ENCODE peak calls at places on chromosome 22, in ten cellular contexts. E is neural progenitor cell, Y is astrocyte, V is fibroblast of lung, D is colonic mucosa, C is IMR-90, Z is HepG2, F is endodermal cell, Q is GM23248, J is MM.1S. P is an unnamed sample.

GRCh38 chr22:39081557-39081956 is 4.5 kb downstream of the APOBEC3G start:
- DNase-seq in Z (no peak), Q (no peak), F (no peak), V (no peak), J (no peak), D (no peak), Y (no peak), E (no peak), C (no peak), P (no peak)

GRCh38 chr22:50530857-50531545 is 1.2 kb upstream of the TYMP start:
- DNase-seq in F (peak), Y (peak), Z (peak), E (peak), D (peak), Q (peak), V (peak), J (peak), C (peak), P (peak)

GRCh38 chr22:49942565-49943404 is 17.8 kb upstream of the PIM3 start:
- DNase-seq in J (no peak), Y (no peak), F (no peak), V (no peak), D (no peak), C (no peak), Z (peak), E (no peak), Q (no peak), P (no peak)

GRCh38 chr22:23591846-23592245 is 11.8 kb upstream of the IGLL1 start:
- DNase-seq in D (no peak), C (no peak), V (no peak), F (peak), J (no peak), Y (no peak), Z (no peak), Q (no peak), E (no peak), P (peak)

GRCh38 chr22:22702159-22702873 is 57.9 kb downstream of the GGTLC2 start:
- DNase-seq in D (peak), J (peak), C (no peak), F (peak), Q (no peak), Y (no peak), E (peak), Z (no peak), V (no peak), P (no peak)

GRCh38 chr22:22787805-22788459 is 99.7 kb upstream of the IGLL5 start:
- DNase-seq in Q (peak), D (peak), Y (no peak), C (peak), F (peak), E (peak), J (peak), Z (peak), V (peak), P (peak)

GRCh38 chr22:45938913-45939312 is 38.0 kb downstream of the WNT7B start:
- DNase-seq in C (no peak), J (no peak), F (no peak), Q (no peak), E (no peak), Z (no peak), Y (no peak), V (no peak), D (no peak), P (no peak)

GRCh38 chr22:45204751-45205623 is 35.7 kb downstream of the KIAA0930 start:
- DNase-seq in V (no peak), Y (no peak), Q (no peak), C (no peak), Z (no peak), E (no peak), J (no peak), F (peak), D (no peak), P (no peak)

GRCh38 chr22:33923660-33924246 is 3.5 kb upstream of the LARGE1 start:
- DNase-seq in E (peak), Z (peak), C (peak), F (peak), D (peak), V (peak), Q (peak), J (peak), Y (peak), P (no peak)

GRCh38 chr22:48071828-48072227 is 1309.4 kb downstream of the TBC1D22A start:
- DNase-seq in E (no peak), Y (no peak), Z (no peak), J (no peak), D (no peak), V (no peak), F (no peak), C (no peak), Q (no peak), P (no peak)

GRCh38 chr22:37053310-37054077 is 2.0 kb downstream of the KCTD17 start:
- DNase-seq in E (no peak), Q (peak), J (no peak), F (no peak), Z (no peak), C (no peak), Y (no peak), D (peak), V (no peak), P (no peak)

GRCh38 chr22:16601437-16602223 is 9.0 kb upstream of the CCT8L2 start:
- DNase-seq in E (no peak), D (no peak), F (no peak), J (no peak), C (no peak), Z (no peak), Y (no peak), Q (peak), V (no peak), P (no peak)

GRCh38 chr22:38284042-38284402 is 11.2 kb upstream of the TMEM184B start:
- DNase-seq in Z (peak), F (no peak), V (peak), E (no peak), C (peak), Y (peak), D (no peak), J (no peak), Q (peak), P (no peak)

GRCh38 chr22:20946991-20947390 is 20.1 kb upstream of the AIFM3 start:
- DNase-seq in V (no peak), F (no peak), D (no peak), Q (no peak), Z (no peak), J (no peak), C (no peak), E (no peak), Y (no peak), P (no peak)

GRCh38 chr22:20944042-20944441 is 23.0 kb upstream of the AIFM3 start:
- DNase-seq in Z (no peak), V (no peak), F (no peak), Q (no peak), C (no peak), Y (no peak), J (no peak), D (no peak), E (no peak), P (no peak)

GRCh38 chr22:20946080-20946986 is 20.7 kb upstream of the AIFM3 start:
- DNase-seq in F (no peak), E (no peak), J (no peak), Z (no peak), V (peak), Y (peak), Q (peak), C (peak), D (no peak), P (no peak)

GRCh38 chr22:20943104-20943933 is 23.7 kb upstream of the AIFM3 start:
- DNase-seq in J (no peak), D (no peak), V (no peak), F (no peak), Y (no peak), Q (no peak), E (no peak), Z (no peak), C (no peak), P (no peak)

DNA sequence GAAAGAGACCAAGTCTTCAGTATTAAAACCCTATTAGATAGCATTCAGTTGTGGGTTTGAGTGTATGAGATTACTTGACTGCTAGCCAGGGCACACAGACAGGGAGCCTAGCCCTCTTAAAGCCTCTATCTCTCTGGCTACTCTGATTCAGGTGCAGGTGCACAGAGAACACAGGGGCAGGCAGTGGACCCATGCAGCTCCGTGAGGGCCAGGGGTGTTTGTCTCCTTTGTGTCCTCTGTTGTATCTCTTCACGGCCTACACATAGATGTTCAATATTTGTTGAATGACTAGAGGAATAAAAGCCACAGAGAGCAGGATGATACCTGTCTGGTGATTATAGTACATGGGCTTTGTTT is 21.5 kb upstream of the AIFM3 start:
- DNase-seq in Y (no peak), E (no peak), D (no peak), C (no peak), F (no peak), J (no peak), V (no peak), Z (no peak), Q (no peak), P (peak)
- H3K4me3 ChIP-seq in Y (no peak), E (no peak), D (no peak), C (no peak), F (no peak), J (no peak), V (no peak), Z (no peak), Q (no peak), P (no peak)

DNA sequence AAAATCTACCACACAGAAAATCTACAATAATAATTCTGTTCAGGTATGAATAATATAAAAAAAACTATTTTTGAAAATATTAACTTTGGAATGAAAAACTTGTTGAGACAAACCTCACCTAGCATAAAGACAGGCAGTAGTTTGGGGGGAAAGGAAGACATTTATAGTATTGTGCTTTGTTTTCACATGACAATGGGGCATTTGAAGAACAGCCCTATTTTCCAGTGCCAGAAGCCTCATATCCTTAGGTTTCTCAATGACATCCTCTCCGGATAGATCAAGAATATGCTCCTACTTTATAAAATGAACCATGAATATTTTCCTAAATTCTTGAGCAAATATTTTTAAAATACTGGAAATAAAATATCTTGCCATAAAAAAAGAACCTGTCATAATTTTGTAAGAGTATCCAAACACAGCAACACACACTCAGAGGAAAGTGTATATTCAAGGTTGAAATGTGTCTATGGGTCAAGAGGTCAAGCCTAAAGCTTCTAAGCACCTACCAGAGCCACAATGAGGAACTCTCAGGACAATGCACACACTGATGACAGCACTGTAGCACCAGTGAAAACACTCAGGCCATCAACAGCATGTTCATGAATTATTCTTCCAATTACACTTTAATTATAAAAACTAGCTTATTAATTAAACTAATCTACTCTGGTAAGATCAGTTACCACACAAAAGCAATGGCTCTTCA is 68.7 kb downstream of the MRTFA start:
- DNase-seq in Y (no peak), C (no peak), D (no peak), Q (no peak), Z (no peak), E (no peak), F (no peak), V (no peak), J (no peak), P (no peak)
- H3K9ac ChIP-seq in Y (peak), C (no peak), D (no peak), Q (no peak), Z (no peak), E (no peak), F (no peak), V (no peak), J (no peak), P (no peak)

GRCh38 chr22:35384973-35385588 is 4.2 kb downstream of the HMOX1 start:
- DNase-seq in V (no peak), Z (no peak), J (no peak), C (no peak), Y (no peak), D (no peak), F (no peak), Q (no peak), E (no peak), P (no peak)

GRCh38 chr22:35386670-35387288 is 5.9 kb downstream of the HMOX1 start:
- DNase-seq in E (no peak), F (no peak), C (no peak), Q (no peak), Z (no peak), J (no peak), D (no peak), Y (no peak), V (no peak), P (no peak)

GRCh38 chr22:35383679-35384071 is 2.8 kb downstream of the HMOX1 start:
- DNase-seq in J (no peak), C (no peak), F (no peak), V (no peak), Q (no peak), Z (no peak), D (no peak), E (no peak), Y (no peak), P (no peak)

GRCh38 chr22:35381424-35381772 is 502 bp downstream of the HMOX1 start:
- DNase-seq in Z (no peak), Y (no peak), F (no peak), V (no peak), Q (no peak), E (no peak), D (no peak), J (peak), C (no peak), P (no peak)

DNA sequence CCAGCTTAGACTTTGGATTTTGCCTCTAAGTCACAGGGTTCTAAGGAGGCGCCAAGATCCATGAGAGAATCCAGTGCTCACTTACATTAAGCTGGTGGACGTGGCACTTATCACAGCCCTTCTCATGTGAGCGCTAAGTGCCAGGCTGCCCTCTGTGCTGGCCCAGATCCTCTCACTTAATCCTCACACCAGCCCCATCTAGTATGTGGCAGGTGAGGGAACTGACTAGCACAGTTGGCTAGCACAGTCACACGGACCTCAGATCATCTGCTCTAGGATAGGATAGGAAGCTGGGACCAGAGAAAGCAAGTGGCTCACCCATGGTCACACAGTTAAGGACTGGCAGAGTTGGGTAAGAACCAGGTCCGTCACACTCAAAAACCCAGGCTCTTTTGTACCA is 3.7 kb downstream of the HMOX1 start:
- DNase-seq in D (no peak), Q (peak), Y (no peak), V (no peak), Z (no peak), J (no peak), E (no peak), F (no peak), C (no peak), P (no peak)
- H3K4me3 ChIP-seq in D (no peak), Q (no peak), Y (no peak), V (peak), Z (peak), J (no peak), E (no peak), F (no peak), C (no peak), P (peak)

DNA sequence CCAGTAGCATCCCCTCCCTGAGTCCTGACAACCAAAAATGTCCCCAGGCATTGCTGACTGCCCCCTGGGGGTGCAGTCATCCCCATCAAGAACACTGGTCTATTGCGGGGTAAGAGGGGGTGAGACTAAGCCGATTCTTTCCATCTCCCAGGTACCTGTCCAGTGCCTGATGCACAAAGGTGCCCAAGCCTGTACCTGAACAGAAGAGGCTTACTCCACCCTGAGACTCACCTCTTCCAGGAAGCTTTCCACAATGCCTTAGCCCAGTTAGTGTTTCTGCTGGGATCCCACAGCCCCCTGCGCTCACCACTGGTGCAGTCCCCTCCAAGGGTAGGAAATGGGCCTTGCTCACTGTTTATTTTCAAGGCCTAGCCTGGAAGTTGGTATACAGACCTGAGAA is 22.9 kb downstream of the TPST2 start:
- DNase-seq in V (no peak), Y (no peak), Z (no peak), F (no peak), D (no peak), E (no peak), Q (no peak), J (no peak), C (no peak), P (no peak)
- H3K9ac ChIP-seq in V (no peak), Y (no peak), Z (no peak), F (no peak), D (no peak), E (no peak), Q (no peak), J (no peak), C (no peak), P (peak)

GRCh38 chr22:42432020-42432596 is at the start of gene NFAM1:
- DNase-seq in D (peak), C (no peak), Y (no peak), E (peak), F (peak), J (no peak), Z (no peak), Q (no peak), V (no peak), P (peak)
- H3K4me3 ChIP-seq in D (no peak), C (no peak), Y (no peak), E (no peak), F (no peak), J (no peak), Z (no peak), Q (no peak), V (no peak), P (no peak)

GRCh38 chr22:32353292-32353691 is 4.4 kb upstream of the RFPL3 start:
- DNase-seq in V (no peak), D (no peak), C (no peak), F (no peak), Z (no peak), Y (no peak), J (no peak), E (no peak), Q (no peak), P (no peak)
- H3K9ac ChIP-seq in V (no peak), D (no peak), C (no peak), F (no peak), Z (no peak), Y (no peak), J (no peak), E (no peak), Q (no peak), P (no peak)